ENCODE peak calls at places on chromosomes 6 and 20, in five cellular contexts. Q is fibroblast of mammary gland, I is astrocyte of the cerebellum, L is BJ, G is astrocyte. S is an unnamed sample.

GRCh38 chr20:8535403-8536003 is 403.4 kb downstream of the PLCB1 start:
- DNase-seq in Q (peak), I (no peak), L (no peak), G (no peak), S (peak)

GRCh38 chr6:35718354-35718695 is 18.5 kb upstream of the ARMC12 start:
- DNase-seq in Q (no peak), I (no peak), L (no peak), G (no peak), S (no peak)

GRCh38 chr20:37890108-37890507 is 12.8 kb upstream of the VSTM2L start:
- DNase-seq in Q (no peak), I (no peak), L (no peak), G (no peak), S (no peak)

GRCh38 chr20:36808317-36809257 is 35.0 kb upstream of the DSN1 start:
- DNase-seq in Q (peak), I (no peak), L (no peak), G (peak), S (peak)

GRCh38 chr6:108897371-108897770 is 49.1 kb downstream of the ARMC2 start:
- DNase-seq in Q (peak), I (no peak), L (no peak), G (peak), S (peak)

GRCh38 chr6:153210083-153210482 is 79.0 kb upstream of the RGS17 start:
- DNase-seq in Q (peak), I (peak), L (no peak), G (peak), S (peak)

GRCh38 chr20:52012093-52012492 is 179.5 kb downstream of the ZFP64 start:
- DNase-seq in Q (peak), I (no peak), L (peak), G (no peak), S (no peak)

GRCh38 chr6:129321303-129321702 is 388.7 kb downstream of the ARHGAP18 start:
- DNase-seq in Q (no peak), I (no peak), L (no peak), G (no peak), S (no peak)

GRCh38 chr6:132388291-132388690 is 13.0 kb downstream of the MOXD1 start:
- DNase-seq in Q (peak), I (no peak), L (no peak), G (no peak), S (no peak)

GRCh38 chr6:144644776-144645175 is 359.6 kb downstream of the UTRN start:
- DNase-seq in Q (no peak), I (no peak), L (no peak), G (peak), S (peak)

GRCh38 chr20:63082308-63082938 is 75.7 kb upstream of the BHLHE23 start:
- DNase-seq in Q (peak), I (no peak), L (no peak), G (no peak), S (peak)

GRCh38 chr20:41174373-41174772 is 37.0 kb downstream of the PLCG1 start:
- DNase-seq in Q (no peak), I (no peak), L (no peak), G (no peak), S (no peak)

GRCh38 chr20:6767536-6768227 is at the start of gene BMP2:
- DNase-seq in Q (peak), I (no peak), L (no peak), G (peak), S (peak)

GRCh38 chr6:33633462-33634158 is 12.5 kb downstream of the ITPR3 start:
- DNase-seq in Q (peak), I (no peak), L (no peak), G (no peak), S (peak)

GRCh38 chr20:9306521-9306920 is 207.9 kb upstream of the LAMP5 start:
- DNase-seq in Q (peak), I (peak), L (no peak), G (peak), S (peak)

GRCh38 chr6:50087231-50087954 is 37.7 kb upstream of the DEFB112 start:
- DNase-seq in Q (peak), I (peak), L (peak), G (peak), S (peak)

GRCh38 chr20:31602430-31602778 is 2.7 kb upstream of the ID1 start:
- DNase-seq in Q (no peak), I (no peak), L (no peak), G (no peak), S (no peak)

GRCh38 chr20:49039854-49040253 is 6.3 kb upstream of the CSE1L start:
- DNase-seq in Q (no peak), I (no peak), L (no peak), G (no peak), S (no peak)

GRCh38 chr20:62159835-62160234 is 16.3 kb downstream of the SS18L1 start:
- DNase-seq in Q (peak), I (no peak), L (no peak), G (peak), S (no peak)

GRCh38 chr6:51112731-51113130 is 294.1 kb downstream of the TFAP2B start:
- DNase-seq in Q (peak), I (no peak), L (no peak), G (no peak), S (no peak)

GRCh38 chr6:146968041-146968760 is 236.0 kb upstream of the STXBP5 start:
- DNase-seq in Q (peak), I (peak), L (peak), G (peak), S (peak)

GRCh38 chr6:32945106-32945761 is 4.4 kb upstream of the HLA-DMB start:
- DNase-seq in Q (peak), I (no peak), L (no peak), G (peak), S (no peak)

GRCh38 chr6:29520232-29520631 is 32.5 kb upstream of the MAS1L start:
- DNase-seq in Q (no peak), I (no peak), L (no peak), G (no peak), S (no peak)

GRCh38 chr6:21507811-21508210 is 85.7 kb upstream of the SOX4 start:
- DNase-seq in Q (peak), I (no peak), L (no peak), G (peak), S (peak)

GRCh38 chr6:158799051-158799792 is 19.9 kb downstream of the EZR start:
- DNase-seq in Q (peak), I (no peak), L (no peak), G (peak), S (peak)

GRCh38 chr6:85672623-85673022 is 29.9 kb upstream of the SYNCRIP start:
- DNase-seq in Q (no peak), I (no peak), L (no peak), G (no peak), S (no peak)

GRCh38 chr6:157020398-157021266 is 243.5 kb downstream of the ARID1B start:
- DNase-seq in Q (peak), I (no peak), L (no peak), G (peak), S (peak)

GRCh38 chr6:36314221-36315014 is 22.3 kb downstream of the BNIP5 start:
- DNase-seq in Q (peak), I (no peak), L (no peak), G (peak), S (no peak)

GRCh38 chr6:9412951-9413559 is 977.7 kb upstream of the SLC35B3 start:
- DNase-seq in Q (peak), I (no peak), L (no peak), G (no peak), S (no peak)

GRCh38 chr6:12873706-12874105 is 157.1 kb downstream of the PHACTR1 start:
- DNase-seq in Q (peak), I (no peak), L (no peak), G (no peak), S (peak)

GRCh38 chr20:9130407-9130995 is 61.6 kb downstream of the PLCB4 start:
- DNase-seq in Q (peak), I (no peak), L (no peak), G (peak), S (peak)

GRCh38 chr6:75528423-75528822 is 34.8 kb upstream of the FILIP1 start:
- DNase-seq in Q (peak), I (no peak), L (no peak), G (peak), S (peak)

DNA sequence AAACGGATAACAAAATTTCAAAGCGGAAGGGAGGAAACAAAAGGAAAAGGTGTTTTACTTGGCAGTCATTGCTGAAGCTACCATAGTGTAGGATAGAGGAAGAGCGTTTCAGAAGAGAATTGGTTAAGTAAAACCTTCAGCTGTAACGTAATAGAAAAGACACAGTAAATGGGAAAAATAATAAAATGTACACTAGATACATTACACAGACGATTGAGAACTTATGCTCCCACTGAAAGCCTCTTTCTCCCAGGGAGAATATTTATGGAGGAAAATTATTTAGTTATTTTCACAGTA is 90.8 kb upstream of the PRDM1 start:
- DNase-seq in Q (no peak), I (no peak), L (peak), G (no peak), S (no peak)
- H3K4me3 ChIP-seq in Q (peak), I (peak), L (peak), G (peak), S (no peak)

GRCh38 chr20:23344336-23344735 is 6.3 kb upstream of the NXT1 start:
- DNase-seq in Q (no peak), I (no peak), L (no peak), G (no peak), S (no peak)

GRCh38 chr20:23349338-23350006 is 1.1 kb upstream of the NXT1 start:
- DNase-seq in Q (peak), I (no peak), L (no peak), G (no peak), S (no peak)

GRCh38 chr20:23347791-23348190 is 2.8 kb upstream of the NXT1 start:
- DNase-seq in Q (no peak), I (no peak), L (no peak), G (no peak), S (no peak)

GRCh38 chr20:23350855-23351838 is 556 bp downstream of the NXT1 start:
- DNase-seq in Q (peak), I (no peak), L (no peak), G (peak), S (peak)

DNA sequence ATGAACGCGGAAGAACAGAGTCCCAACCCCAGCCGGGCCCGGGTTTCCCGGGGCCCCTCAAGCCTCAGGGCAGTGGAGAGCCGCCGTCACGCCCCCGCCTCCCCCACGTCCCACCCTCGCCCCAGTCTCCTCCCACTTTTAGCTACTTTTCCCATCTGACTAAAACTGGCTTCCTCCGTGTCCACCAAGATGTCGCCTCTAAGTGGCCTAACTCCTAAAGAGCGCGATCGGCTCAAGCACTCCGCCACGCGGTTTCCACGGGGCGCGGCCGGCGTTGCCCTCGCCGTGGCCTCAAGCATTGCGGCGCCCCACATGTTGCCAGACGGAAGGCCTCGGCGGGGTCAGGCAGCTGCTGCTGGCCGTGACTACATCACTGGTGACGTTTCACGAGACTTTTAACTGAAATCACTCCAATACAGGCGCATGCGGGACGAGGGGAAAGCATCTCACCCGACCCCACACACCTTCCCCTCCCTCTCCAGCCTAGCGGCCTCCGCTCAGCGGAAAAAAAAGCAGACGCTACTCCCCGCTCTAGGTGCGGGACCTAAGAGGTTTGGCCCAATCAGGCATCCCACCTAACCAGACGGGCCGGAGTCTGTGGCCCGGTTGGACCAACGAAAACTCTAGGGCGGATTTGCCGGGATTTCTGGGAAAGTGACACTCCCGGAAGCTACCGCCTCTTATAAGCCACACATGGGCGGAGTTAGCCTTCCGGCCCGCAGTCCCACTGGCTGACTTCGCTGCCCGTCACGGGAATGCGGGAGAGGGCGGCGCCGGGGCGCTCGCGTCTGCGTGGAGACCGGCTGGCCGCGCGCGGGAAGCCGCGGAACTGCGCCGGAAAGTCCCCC is at the start of gene NXT1:
- DNase-seq in Q (peak), I (peak), L (peak), G (peak), S (peak)
- TF ChIP-seq CTCF in Q (no peak), I (peak), L (no peak), G (no peak), S (no peak)

DNA sequence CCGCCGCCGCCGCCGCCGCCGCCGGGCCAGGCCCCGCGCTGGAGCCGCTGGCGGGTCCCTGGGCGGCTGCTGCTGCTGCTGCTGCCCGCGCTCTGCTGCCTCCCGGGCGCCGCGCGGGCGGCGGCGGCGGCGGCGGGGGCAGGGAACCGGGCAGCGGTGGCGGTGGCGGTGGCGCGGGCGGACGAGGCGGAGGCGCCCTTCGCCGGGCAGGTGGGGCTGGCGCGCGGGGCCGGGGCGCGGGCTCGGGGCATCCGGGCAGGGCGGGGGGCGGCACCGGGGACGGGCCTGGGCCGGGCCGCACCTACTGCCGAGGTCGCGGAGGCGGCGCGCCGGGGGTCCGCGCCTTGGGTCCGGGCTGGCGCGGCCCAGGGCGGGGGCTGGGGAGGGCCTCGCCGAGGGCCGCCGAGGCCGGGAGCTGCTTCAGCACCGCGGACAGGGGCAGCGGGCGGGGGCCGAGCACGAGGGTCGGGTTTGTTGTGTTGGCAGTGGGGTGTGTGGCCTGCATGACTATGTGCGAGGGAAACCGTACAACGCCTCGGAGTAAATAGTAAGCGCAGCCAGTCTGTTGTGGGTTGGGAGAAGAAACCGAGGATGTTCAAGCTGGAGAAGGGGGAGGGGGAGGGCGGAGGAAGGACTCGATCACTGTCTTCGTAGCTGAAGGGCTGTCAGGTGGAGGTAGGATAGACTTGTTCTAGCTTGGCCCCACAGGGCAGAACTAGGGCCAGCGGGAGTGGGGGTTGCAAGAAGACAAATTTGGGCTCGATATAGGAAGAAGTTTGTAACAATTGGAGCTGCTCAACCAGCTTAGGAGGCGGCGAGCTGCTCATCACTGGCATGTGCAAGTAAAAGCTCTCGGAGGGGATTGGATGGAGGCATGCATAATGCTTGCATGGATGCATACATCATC is 538 bp downstream of the MMP24 start:
- DNase-seq in Q (peak), I (peak), L (no peak), G (peak), S (peak)
- H3K4me3 ChIP-seq in Q (no peak), I (peak), L (peak), G (no peak), S (no peak)

GRCh38 chr6:111777357-111777756 is 95.9 kb downstream of the FYN start:
- DNase-seq in Q (no peak), I (no peak), L (no peak), G (no peak), S (no peak)
- TF ChIP-seq CTCF in Q (no peak), I (no peak), L (no peak), G (no peak), S (no peak)

GRCh38 chr6:47700596-47700995 is 2.2 kb downstream of the ADGRF4 start:
- DNase-seq in Q (no peak), I (no peak), L (no peak), G (no peak), S (no peak)
- H3K4me3 ChIP-seq in Q (no peak), I (no peak), L (no peak), G (no peak), S (no peak)

GRCh38 chr6:135428078-135428477 is 69.5 kb downstream of the AHI1 start:
- DNase-seq in Q (no peak), I (no peak), L (no peak), G (no peak), S (no peak)

GRCh38 chr6:135424385-135424784 is 73.2 kb downstream of the AHI1 start:
- DNase-seq in Q (no peak), I (no peak), L (no peak), G (no peak), S (no peak)

GRCh38 chr6:135426833-135427232 is 70.7 kb downstream of the AHI1 start:
- DNase-seq in Q (no peak), I (no peak), L (no peak), G (no peak), S (no peak)

GRCh38 chr6:135419162-135419561 is 78.4 kb downstream of the AHI1 start:
- DNase-seq in Q (peak), I (peak), L (peak), G (peak), S (peak)

GRCh38 chr6:135423649-135424128 is 73.9 kb downstream of the AHI1 start:
- DNase-seq in Q (peak), I (peak), L (peak), G (peak), S (peak)
- TF ChIP-seq CTCF in Q (peak), I (peak), L (peak), G (peak), S (peak)

GRCh38 chr6:137353842-137354397 is 134.7 kb upstream of the IFNGR1 start:
- DNase-seq in Q (no peak), I (no peak), L (no peak), G (no peak), S (no peak)

GRCh38 chr6:137357263-137357947 is 136.8 kb downstream of the OLIG3 start:
- DNase-seq in Q (no peak), I (no peak), L (no peak), G (no peak), S (no peak)

GRCh38 chr6:137357948-137358266 is 136.3 kb downstream of the OLIG3 start:
- DNase-seq in Q (no peak), I (no peak), L (no peak), G (no peak), S (no peak)

GRCh38 chr6:137361701-137362100 is 132.5 kb downstream of the OLIG3 start:
- DNase-seq in Q (peak), I (no peak), L (no peak), G (no peak), S (peak)

GRCh38 chr6:137358273-137358672 is 135.9 kb downstream of the OLIG3 start:
- DNase-seq in Q (no peak), I (no peak), L (no peak), G (no peak), S (no peak)
- H3K4me3 ChIP-seq in Q (no peak), I (no peak), L (no peak), G (no peak), S (no peak)

DNA sequence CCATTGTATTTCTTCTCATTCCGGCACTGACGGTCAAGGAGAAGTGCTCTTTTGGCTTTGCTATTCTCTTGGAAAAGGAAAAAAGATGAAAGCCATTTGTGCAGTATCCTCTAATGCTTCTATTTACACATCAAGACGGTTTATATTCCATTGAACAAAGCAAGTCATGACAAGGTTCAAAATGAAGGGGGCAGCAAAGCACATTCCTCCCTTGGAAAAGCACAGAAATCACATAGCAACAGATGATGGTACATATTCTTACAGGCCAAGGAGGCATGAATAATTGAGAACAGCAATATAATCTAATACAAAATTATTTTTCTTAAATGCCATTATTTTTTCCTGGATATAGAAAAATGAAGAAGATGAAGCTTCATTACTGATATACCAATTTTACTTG is 508.2 kb upstream of the JAG1 start:
- DNase-seq in Q (no peak), I (no peak), L (no peak), G (no peak), S (no peak)
- TF ChIP-seq CTCF in Q (no peak), I (no peak), L (no peak), G (no peak), S (no peak)

GRCh38 chr20:4821590-4821989 is 99.9 kb downstream of the PRND start:
- DNase-seq in Q (no peak), I (no peak), L (no peak), G (no peak), S (no peak)
- H3K4me3 ChIP-seq in Q (no peak), I (no peak), L (no peak), G (no peak), S (no peak)

S was measured in fibroblast of pulmonary artery.